ENCODE peak calls at places on chromosomes 3 and 15, in ten cellular contexts. U is stomach, T is HepG2, O is K562, F is GM12878, R is sigmoid colon, C is suprapubic skin, W is SK-N-SH, Y is transverse colon, N is H1. S is an unnamed sample.
A peak's percentile ranks its signal among the peaks of the same experiment; 100 is the strongest.

GRCh38 chr15:23073890-23074631 is 34.7 kb upstream of the TUBGCP5 start:
- DNase-seq in C (no peak), R (no peak), Y (peak; percentile 14), F (no peak), W (no peak), O (no peak), N (no peak), U (no peak), T (no peak), S (peak; percentile 34)

GRCh38 chr3:9409981-9410849 is 12.8 kb downstream of the SETD5 start:
- DNase-seq in F (no peak), N (no peak), T (no peak), U (no peak), O (no peak), C (no peak), R (no peak), Y (no peak), W (no peak), S (no peak)

GRCh38 chr3:193389335-193389734 is 10.8 kb upstream of the ATP13A5 start:
- DNase-seq in C (no peak), F (no peak), O (no peak), R (no peak), W (no peak), N (peak; percentile 33), T (no peak), U (no peak), Y (no peak), S (no peak)

GRCh38 chr3:188760408-188760807 is 411.4 kb upstream of the TPRG1 start:
- DNase-seq in C (no peak), R (no peak), U (no peak), T (no peak), Y (no peak), O (no peak), F (no peak), W (no peak), N (no peak), S (no peak)

GRCh38 chr15:37101634-37102314 is 1.4 kb upstream of the MEIS2 start:
- DNase-seq in T (peak; percentile 51), F (no peak), C (peak; percentile 85), N (no peak), Y (peak; percentile 57), R (peak; percentile 93), O (peak; percentile 82), W (peak; percentile 78), U (peak; percentile 74), S (peak; percentile 92)

GRCh38 chr3:11323827-11324226 is 51.6 kb downstream of the ATG7 start:
- DNase-seq in F (no peak), O (no peak), Y (no peak), C (no peak), T (no peak), R (no peak), N (no peak), U (no peak), W (no peak), S (no peak)

GRCh38 chr3:134516905-134517304 is 31.0 kb downstream of the CEP63 start:
- DNase-seq in R (no peak), T (no peak), W (no peak), F (no peak), N (no peak), Y (no peak), U (no peak), O (no peak), C (no peak), S (no peak)

GRCh38 chr3:757711-758110 is 335.1 kb upstream of the CNTN6 start:
- DNase-seq in W (no peak), F (no peak), N (no peak), Y (no peak), R (no peak), T (no peak), C (no peak), O (no peak), U (no peak), S (no peak)

GRCh38 chr3:2727566-2728318 is 382.4 kb downstream of the IL5RA start:
- DNase-seq in U (no peak), C (no peak), F (no peak), Y (no peak), N (no peak), R (no peak), O (no peak), T (no peak), W (no peak), S (no peak)

DNA sequence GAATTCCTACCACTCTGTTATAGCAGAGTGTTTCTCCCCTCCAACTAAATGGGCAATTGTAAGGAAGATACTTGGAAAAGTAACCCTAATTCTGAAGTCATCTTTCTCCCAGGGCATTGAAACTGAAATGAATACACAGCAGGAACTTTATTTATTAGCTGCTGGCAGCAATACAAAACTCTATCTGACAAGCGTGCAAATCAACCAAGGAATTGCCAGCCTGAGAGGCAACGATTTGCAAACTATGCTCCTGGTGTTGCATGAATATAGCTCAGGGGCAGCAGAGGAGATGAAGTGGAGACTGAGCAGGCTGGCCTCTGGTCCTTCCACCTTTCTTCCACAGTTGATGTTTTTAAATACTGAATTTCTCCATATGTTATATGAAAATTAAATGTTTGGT is 48.9 kb downstream of the CD200R1 start:
- DNase-seq in Y (no peak), W (no peak), F (no peak), U (no peak), C (no peak), O (no peak), N (no peak), R (no peak), T (no peak), S (no peak)
- TF ChIP-seq POLR2AphosphoS5 in Y (no peak), W (no peak), F (no peak), U (no peak), C (no peak), O (no peak), N (no peak), R (no peak), T (no peak), S (no peak)

GRCh38 chr15:40320931-40321371 is 2.5 kb upstream of the INAFM2 start:
- DNase-seq in U (peak; percentile 66), N (no peak), F (no peak), C (no peak), W (peak; percentile 78), O (peak; percentile 68), R (peak; percentile 79), T (peak; percentile 66), Y (peak; percentile 65), S (peak; percentile 69)
- TF ChIP-seq EP300 in U (no peak), N (no peak), F (no peak), C (no peak), W (no peak), O (no peak), R (no peak), T (no peak), Y (no peak), S (no peak)

GRCh38 chr15:68820205-68820588 is 498 bp downstream of the ANP32A start:
- DNase-seq in T (peak; percentile 21), N (no peak), U (peak; percentile 46), O (no peak), W (no peak), Y (peak; percentile 52), R (peak; percentile 79), F (no peak), C (peak; percentile 78), S (peak; percentile 64)
- TF ChIP-seq POLR2AphosphoS5 in T (no peak), N (no peak), U (no peak), O (no peak), W (no peak), Y (no peak), R (no peak), F (peak; percentile 64), C (no peak), S (no peak)

DNA sequence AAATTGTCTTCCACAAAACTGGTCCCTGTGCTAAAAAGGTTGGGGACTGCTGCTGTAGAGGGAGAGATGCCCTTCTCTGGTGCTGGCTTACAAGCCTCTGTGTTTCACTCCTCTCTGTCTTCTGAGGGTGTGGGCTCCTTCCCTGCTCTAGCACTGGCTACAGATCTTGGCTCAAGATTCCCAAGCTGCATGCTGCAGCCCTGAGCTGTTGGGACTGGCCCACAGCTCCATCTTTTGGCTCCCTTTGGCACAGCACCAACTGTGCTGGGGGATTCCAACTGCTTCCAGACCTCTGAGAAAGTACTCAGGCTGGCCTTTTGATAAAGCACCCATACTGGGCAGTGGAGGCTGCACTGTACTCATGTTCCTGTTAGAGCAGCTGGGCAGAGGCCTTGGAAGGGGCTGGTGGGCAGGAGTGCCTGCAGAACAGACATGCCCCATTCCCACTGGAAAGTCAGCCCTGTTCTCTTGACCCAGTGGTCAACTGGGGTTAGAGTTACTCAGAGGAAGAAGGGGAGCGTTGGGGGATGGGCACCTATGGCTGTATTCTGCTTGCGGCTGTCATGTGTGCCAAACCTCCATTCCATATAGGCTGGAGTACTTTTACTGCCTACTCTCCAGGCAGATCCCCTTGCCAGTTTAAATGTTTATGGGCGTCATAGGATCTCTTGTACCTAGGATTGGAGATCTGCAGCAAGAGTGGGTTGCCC is 55.7 kb downstream of the GALK2 start:
- DNase-seq in W (peak; percentile 14), R (no peak), O (peak; percentile 14), C (no peak), N (peak; percentile 71), Y (no peak), F (no peak), T (no peak), U (peak; percentile 28), S (no peak)
- TF ChIP-seq EP300 in W (no peak), R (no peak), O (no peak), C (no peak), N (no peak), Y (no peak), F (no peak), T (no peak), U (no peak), S (no peak)

DNA sequence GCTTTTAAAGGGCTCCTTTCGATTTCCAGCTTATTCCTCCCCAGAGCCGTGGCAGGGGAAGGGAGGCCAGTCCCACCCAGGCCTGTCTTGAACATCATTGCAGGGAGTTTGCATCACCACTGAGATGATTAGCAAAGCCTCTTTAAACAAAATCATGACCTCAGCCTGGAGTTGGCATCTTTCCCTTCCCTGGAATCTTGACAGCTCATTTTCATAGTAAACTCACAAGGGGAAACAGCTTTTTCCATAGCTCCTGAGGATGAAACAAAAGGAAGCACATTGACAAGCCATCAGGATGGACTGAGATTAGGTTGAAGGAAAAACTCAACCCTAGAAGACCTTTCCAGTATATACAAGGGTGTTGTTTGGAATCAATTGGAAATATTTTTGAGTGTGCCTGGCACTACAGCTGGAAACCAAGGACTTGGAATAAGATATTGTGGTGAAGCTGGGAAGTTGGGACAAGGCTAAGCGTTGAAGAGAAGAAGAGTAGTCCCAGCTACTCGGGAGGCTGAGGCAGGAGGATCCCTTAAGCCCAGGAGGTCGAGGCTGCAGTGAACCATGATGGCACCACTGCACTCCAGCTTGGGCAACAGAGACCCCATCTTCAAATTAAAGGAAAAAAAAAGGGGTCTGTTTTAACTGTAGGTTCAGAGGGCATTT is 3.1 kb upstream of the LARP6 start:
- DNase-seq in N (no peak), U (peak; percentile 68), R (peak; percentile 91), W (no peak), C (peak; percentile 89), Y (peak; percentile 47), F (no peak), T (no peak), O (no peak), S (peak; percentile 46)
- TF ChIP-seq POLR2AphosphoS5 in N (no peak), U (peak; percentile 81), R (peak; percentile 52), W (peak; percentile 59), C (peak; percentile 88), Y (peak; percentile 34), F (no peak), T (no peak), O (no peak), S (peak; percentile 77)

DNA sequence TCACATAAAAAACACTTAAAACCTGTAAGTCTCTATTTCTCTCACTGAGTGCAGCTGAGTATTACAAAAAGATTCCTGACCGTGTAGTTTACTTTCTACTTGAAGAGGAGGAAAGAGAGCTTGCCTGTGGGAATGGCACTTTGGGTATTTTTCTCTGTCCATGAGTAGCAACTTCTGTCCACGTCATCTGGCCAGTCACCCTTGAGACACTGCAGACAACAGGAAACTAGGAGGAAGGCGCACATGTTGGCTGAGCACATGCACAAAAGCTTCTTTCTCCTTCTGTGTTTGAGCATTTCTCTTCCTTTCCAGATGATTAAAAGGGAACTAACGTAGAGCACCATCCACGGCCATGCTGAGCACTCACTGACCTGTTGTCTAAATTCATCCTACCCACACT is 19.7 kb downstream of the STARD5 start:
- DNase-seq in R (no peak), U (no peak), F (no peak), O (no peak), W (no peak), T (no peak), N (no peak), C (no peak), Y (no peak), S (peak; percentile 67)
- TF ChIP-seq EP300 in R (no peak), U (no peak), F (no peak), O (no peak), W (no peak), T (no peak), N (no peak), C (no peak), Y (no peak), S (no peak)

S was measured in upper lobe of left lung.